ENCODE peak calls at places on chromosomes 12 and 14, in six cellular contexts. T is stimulated activated CD4-positive, alpha-beta T cell treated with anti-CD3 and anti-CD28 coated beads, Interleukin-15, amount 100 ng/mL, for 24 hours; G is fibroblast of lung; P is CD4-positive, alpha-beta T cell; O is neural progenitor cell; K is osteocyte. Z is an unnamed sample.

GRCh38 chr12:1465990-1466389 is 128.4 kb downstream of the FBXL14 start:
- DNase-seq in T (no peak), P (no peak), G (no peak), K (no peak), O (no peak), Z (no peak)

GRCh38 chr14:71266994-71267636 is 359.9 kb downstream of the PCNX1 start:
- DNase-seq in T (no peak), G (peak), P (no peak), O (no peak), K (no peak), Z (no peak)

GRCh38 chr12:82835217-82835616 is 148.5 kb downstream of the TMTC2 start:
- DNase-seq in T (no peak), O (no peak), P (no peak), G (peak), K (no peak), Z (no peak)

GRCh38 chr12:66190519-66191406 is 1.7 kb downstream of the IRAK3 start:
- DNase-seq in O (no peak), K (no peak), P (no peak), G (peak), T (no peak), Z (no peak)

GRCh38 chr14:90467501-90467900 is 70.7 kb downstream of the CALM1 start:
- DNase-seq in P (no peak), O (no peak), T (no peak), K (peak), G (no peak), Z (no peak)

GRCh38 chr12:113232232-113232615 is 11.0 kb downstream of the TPCN1 start:
- DNase-seq in O (no peak), G (no peak), T (no peak), P (no peak), K (no peak), Z (no peak)

GRCh38 chr14:105445290-105445689 is 25.7 kb downstream of the MTA1 start:
- DNase-seq in K (no peak), T (no peak), O (no peak), P (no peak), G (no peak), Z (no peak)

GRCh38 chr12:89212339-89212771 is 139.9 kb downstream of the DUSP6 start:
- DNase-seq in P (no peak), G (peak), T (no peak), O (no peak), K (no peak), Z (no peak)

GRCh38 chr14:99571303-99571986 is 32.6 kb downstream of the CCDC85C start:
- DNase-seq in G (no peak), T (no peak), O (no peak), P (no peak), K (no peak), Z (no peak)